ENCODE peak calls at places on chromosomes 1 and 21, in four cellular contexts. One of them, this sample, is unnamed.

GRCh38 chr1:35043498-35043897 is 11.8 kb upstream of the ZMYM6 start:
- DNase-seq in H1: no peak
- DNase-seq in fibroblast of lung: no peak
- DNase-seq in DND-41: no peak
- DNase-seq in this sample: no peak

GRCh38 chr21:38661296-38662223 is 144.2 kb upstream of the ETS2 start:
- DNase-seq in fibroblast of lung: peak; percentile 74
- DNase-seq in H1: no peak
- DNase-seq in DND-41: no peak
- DNase-seq in this sample: no peak

GRCh38 chr1:166184897-166185296 is 18.1 kb upstream of the FAM78B start:
- DNase-seq in DND-41: no peak
- DNase-seq in H1: no peak
- DNase-seq in fibroblast of lung: peak; percentile 98
- DNase-seq in this sample: peak; percentile 21

GRCh38 chr1:212147581-212148033 is 112.1 kb downstream of the DTL start:
- DNase-seq in DND-41: no peak
- DNase-seq in fibroblast of lung: peak; percentile 17
- DNase-seq in H1: no peak
- DNase-seq in this sample: no peak

GRCh38 chr1:207644852-207645631 is at the start of gene CR1L:
- DNase-seq in fibroblast of lung: peak; percentile 54
- DNase-seq in DND-41: no peak
- DNase-seq in H1: no peak
- DNase-seq in this sample: no peak

GRCh38 chr1:42479621-42480020 is 16.5 kb downstream of the CCDC30 start:
- DNase-seq in H1: no peak
- DNase-seq in fibroblast of lung: peak; percentile 30
- DNase-seq in DND-41: no peak
- DNase-seq in this sample: no peak

GRCh38 chr1:204127597-204128242 is 24.1 kb downstream of the ETNK2 start:
- DNase-seq in DND-41: peak; percentile 9
- DNase-seq in fibroblast of lung: peak; percentile 65
- DNase-seq in H1: no peak
- DNase-seq in this sample: no peak

GRCh38 chr1:169110265-169110664 is 3.8 kb downstream of the ATP1B1 start:
- DNase-seq in fibroblast of lung: no peak
- DNase-seq in DND-41: no peak
- DNase-seq in H1: no peak
- DNase-seq in this sample: no peak

GRCh38 chr1:22105611-22106207 is 37.2 kb downstream of the WNT4 start:
- DNase-seq in fibroblast of lung: peak; percentile 56
- DNase-seq in H1: no peak
- DNase-seq in DND-41: peak; percentile 33
- DNase-seq in this sample: peak; percentile 33

DNA sequence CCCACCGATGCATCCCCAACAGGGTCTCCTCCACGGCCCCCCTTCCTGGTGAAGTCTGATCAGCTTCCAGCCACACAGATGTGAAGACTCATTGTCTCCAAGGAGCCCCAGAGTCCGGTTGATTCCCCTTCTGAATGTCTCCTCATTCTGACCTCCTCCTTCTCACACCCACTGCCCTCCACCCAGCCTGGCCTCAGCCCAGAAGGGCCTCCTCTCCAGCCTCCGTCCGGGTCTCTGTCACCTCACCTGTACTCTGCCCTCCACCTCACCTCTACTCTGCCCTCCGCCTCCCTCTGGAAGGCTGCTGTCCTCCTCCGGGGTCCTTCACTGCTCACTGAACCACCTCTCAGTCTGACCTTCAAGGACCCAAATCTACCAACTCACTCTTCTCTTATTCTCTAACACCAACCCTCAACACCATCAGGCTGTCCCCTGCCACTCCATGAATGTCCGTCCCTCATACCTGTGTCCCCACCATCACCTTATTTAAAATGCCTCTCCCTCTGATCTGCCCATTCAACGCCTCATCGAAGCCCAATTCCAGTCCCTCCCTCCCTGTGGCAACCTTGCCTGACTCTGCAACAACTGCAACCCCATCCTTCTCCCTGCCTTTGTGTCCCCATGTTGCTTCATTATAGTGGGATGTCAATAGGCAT is 201.2 kb downstream of the TOMM20 start:
- DNase-seq in H1: no peak
- DNase-seq in fibroblast of lung: no peak
- DNase-seq in DND-41: no peak
- DNase-seq in this sample: no peak
- H3K9ac ChIP-seq in H1: no peak overlapping the region
- H3K9ac ChIP-seq in fibroblast of lung: no peak overlapping the region
- H3K9ac ChIP-seq in DND-41: no peak overlapping the region
- H3K9ac ChIP-seq in this sample: no peak overlapping the region

DNA sequence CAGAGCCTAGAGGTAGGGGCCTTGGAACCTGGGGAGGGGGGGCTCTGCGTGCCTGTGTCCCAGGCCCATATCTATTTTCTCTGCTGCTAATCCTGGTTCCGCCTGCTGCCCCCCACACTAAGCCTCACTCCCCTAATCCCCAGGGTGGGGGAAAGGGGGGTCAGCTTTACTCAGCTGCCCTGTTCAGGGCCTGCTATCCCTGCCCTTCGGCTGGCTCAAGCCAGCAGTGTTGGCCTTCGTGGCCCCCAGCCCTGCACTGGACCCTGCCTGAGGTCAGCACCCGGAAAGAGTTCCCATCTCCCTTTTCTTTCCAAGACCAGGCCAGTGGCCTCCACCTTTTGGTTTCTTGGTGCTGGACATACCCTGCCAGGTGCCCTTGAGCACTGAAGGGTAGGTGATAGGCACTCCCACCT is 8.4 kb downstream of the ZBTB7B start:
- DNase-seq in DND-41: no peak
- DNase-seq in H1: no peak
- DNase-seq in fibroblast of lung: no peak
- DNase-seq in this sample: no peak
- H4K20me1 ChIP-seq in DND-41: peaks cover 60% of the 10 kb centered on the region
- H4K20me1 ChIP-seq in H1: peaks cover 12% of the 10 kb centered on the region
- H4K20me1 ChIP-seq in fibroblast of lung: no peaks in the 10 kb centered on the region
- H4K20me1 ChIP-seq in this sample: peaks cover 6% of the 10 kb centered on the region

GRCh38 chr1:27659497-27660299 is 12.3 kb downstream of the IFI6 start:
- DNase-seq in DND-41: peak; percentile 91
- DNase-seq in H1: no peak
- DNase-seq in fibroblast of lung: peak; percentile 79
- DNase-seq in this sample: no peak
- H3K9ac ChIP-seq in DND-41: peak overlapping the region; percentile 84
- H3K9ac ChIP-seq in H1: peak overlapping the region; percentile 24
- H3K9ac ChIP-seq in fibroblast of lung: peak overlapping the region; percentile 57
- H3K9ac ChIP-seq in this sample: peak overlapping the region; percentile 84

GRCh38 chr1:201791775-201792166 is 37.2 kb upstream of the IPO9 start:
- DNase-seq in DND-41: no peak
- DNase-seq in H1: no peak
- DNase-seq in fibroblast of lung: peak; percentile 80
- DNase-seq in this sample: no peak

GRCh38 chr1:201793306-201793925 is 35.5 kb upstream of the IPO9 start:
- DNase-seq in fibroblast of lung: no peak
- DNase-seq in DND-41: no peak
- DNase-seq in H1: no peak
- DNase-seq in this sample: no peak

GRCh38 chr1:201791051-201791774 is 37.7 kb upstream of the IPO9 start:
- DNase-seq in H1: no peak
- DNase-seq in DND-41: no peak
- DNase-seq in fibroblast of lung: no peak
- DNase-seq in this sample: no peak

GRCh38 chr1:201795066-201795465 is 33.9 kb upstream of the IPO9 start:
- DNase-seq in DND-41: no peak
- DNase-seq in fibroblast of lung: no peak
- DNase-seq in H1: no peak
- DNase-seq in this sample: no peak

GRCh38 chr1:201792534-201793305 is 36.2 kb upstream of the IPO9 start:
- DNase-seq in fibroblast of lung: peak; percentile 76
- DNase-seq in DND-41: peak; percentile 60
- DNase-seq in H1: peak; percentile 71
- DNase-seq in this sample: peak; percentile 48
- H4K20me1 ChIP-seq in fibroblast of lung: no peaks in the 10 kb centered on the region
- H4K20me1 ChIP-seq in DND-41: no peaks in the 10 kb centered on the region
- H4K20me1 ChIP-seq in H1: no peaks in the 10 kb centered on the region
- H4K20me1 ChIP-seq in this sample: no peaks in the 10 kb centered on the region

DNA sequence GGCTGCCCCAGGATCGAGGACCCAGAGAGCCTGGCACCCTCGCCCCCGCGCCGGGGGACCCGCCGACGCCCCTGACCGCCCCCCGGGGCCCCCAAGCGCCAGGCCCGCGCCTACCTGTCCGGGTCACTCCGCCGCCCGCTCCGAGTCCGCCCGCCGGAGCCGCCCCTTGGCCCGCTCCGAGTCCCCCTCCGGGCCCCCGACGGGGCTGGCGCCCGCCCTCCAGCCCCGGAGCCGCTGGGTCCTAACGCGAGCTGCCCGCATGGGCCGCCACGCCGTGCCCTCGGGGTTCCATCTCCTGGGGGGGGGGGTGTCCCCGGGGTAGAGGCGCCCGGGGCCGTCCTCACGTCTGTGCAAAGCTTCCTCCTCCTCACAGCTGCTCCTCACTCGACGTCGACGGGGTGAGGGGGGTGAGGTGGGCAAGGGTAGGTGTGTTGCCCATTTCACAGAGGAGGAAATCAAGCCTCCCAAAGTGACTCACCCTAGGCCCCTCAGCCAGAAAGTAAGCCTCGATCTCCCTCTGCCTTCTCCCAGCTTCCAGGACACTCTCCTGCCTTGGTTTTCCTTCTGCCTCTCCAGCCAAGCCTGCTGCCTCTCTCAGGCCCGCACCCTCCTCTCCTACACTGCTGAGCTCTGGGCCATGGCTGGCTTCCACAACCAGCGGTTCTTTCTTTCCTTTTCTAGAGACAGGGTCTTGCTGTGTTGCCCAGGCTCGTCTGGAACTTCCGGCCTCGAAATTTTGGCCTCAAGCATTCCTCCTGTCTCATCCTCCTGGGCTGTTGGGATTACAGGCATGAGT is at the start of gene MFAP2:
- DNase-seq in fibroblast of lung: peak; percentile 44
- DNase-seq in H1: no peak
- DNase-seq in DND-41: no peak
- DNase-seq in this sample: peak; percentile 32
- H3K9ac ChIP-seq in fibroblast of lung: peak within 1 kb of the TSS; percentile 58
- H3K9ac ChIP-seq in H1: peak within 1 kb of the TSS; percentile 72
- H3K9ac ChIP-seq in DND-41: no peak within 1 kb of the TSS
- H3K9ac ChIP-seq in this sample: peak within 1 kb of the TSS; percentile 75

GRCh38 chr1:94908965-94909364 is 17.9 kb downstream of the CNN3 start:
- DNase-seq in H1: no peak
- DNase-seq in DND-41: no peak
- DNase-seq in fibroblast of lung: no peak
- DNase-seq in this sample: no peak

GRCh38 chr1:94912263-94912986 is 14.5 kb downstream of the CNN3 start:
- DNase-seq in fibroblast of lung: no peak
- DNase-seq in DND-41: no peak
- DNase-seq in H1: no peak
- DNase-seq in this sample: no peak

GRCh38 chr1:94908190-94908589 is 18.7 kb downstream of the CNN3 start:
- DNase-seq in fibroblast of lung: no peak
- DNase-seq in H1: no peak
- DNase-seq in DND-41: no peak
- DNase-seq in this sample: no peak

GRCh38 chr1:94907161-94907560 is 19.7 kb downstream of the CNN3 start:
- DNase-seq in fibroblast of lung: no peak
- DNase-seq in H1: no peak
- DNase-seq in DND-41: no peak
- DNase-seq in this sample: no peak

GRCh38 chr1:94909486-94909885 is 17.4 kb downstream of the CNN3 start:
- DNase-seq in fibroblast of lung: no peak
- DNase-seq in H1: no peak
- DNase-seq in DND-41: no peak
- DNase-seq in this sample: no peak
- H4K20me1 ChIP-seq in fibroblast of lung: peaks cover 2% of the 10 kb centered on the region
- H4K20me1 ChIP-seq in H1: peaks cover 53% of the 10 kb centered on the region
- H4K20me1 ChIP-seq in DND-41: no peaks in the 10 kb centered on the region
- H4K20me1 ChIP-seq in this sample: peaks cover 4% of the 10 kb centered on the region

DNA sequence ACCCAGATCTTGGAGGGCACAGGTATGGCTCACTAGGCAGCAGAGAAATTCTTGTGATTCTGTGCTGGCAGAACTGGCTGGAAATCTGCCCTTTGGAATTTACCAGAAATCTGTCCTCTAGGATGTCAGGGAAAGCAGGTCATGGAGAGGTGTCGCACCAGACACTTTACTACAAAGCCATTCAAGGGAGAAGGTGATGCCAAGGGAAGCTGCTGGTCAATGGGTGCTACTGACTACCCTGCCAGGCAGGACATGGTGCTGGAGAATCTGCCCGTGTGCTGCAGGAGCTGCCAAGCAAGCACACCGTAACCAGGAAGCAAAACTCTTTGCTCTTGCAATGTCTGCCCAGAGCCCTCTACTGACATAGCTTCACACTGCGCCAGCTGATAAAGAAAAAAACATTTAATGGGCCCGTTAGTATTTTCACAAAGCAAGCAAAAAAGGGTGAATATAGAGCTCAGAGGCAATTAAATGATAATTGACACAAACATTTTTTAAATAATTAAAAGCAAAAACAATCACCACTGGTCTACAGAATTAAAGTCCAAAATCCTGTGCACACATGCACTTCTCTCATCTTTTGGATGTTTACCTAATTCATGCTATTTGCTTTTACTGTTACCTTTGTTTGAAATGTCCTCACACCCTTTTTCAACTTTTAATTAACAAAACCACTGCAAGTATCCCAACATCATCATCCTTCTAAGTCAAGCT is 7.2 kb upstream of the FBXO28 start:
- DNase-seq in fibroblast of lung: peak; percentile 35
- DNase-seq in H1: no peak
- DNase-seq in DND-41: peak; percentile 43
- DNase-seq in this sample: no peak
- H3K9ac ChIP-seq in fibroblast of lung: no peak overlapping the region
- H3K9ac ChIP-seq in H1: no peak overlapping the region
- H3K9ac ChIP-seq in DND-41: no peak overlapping the region
- H3K9ac ChIP-seq in this sample: no peak overlapping the region

DNA sequence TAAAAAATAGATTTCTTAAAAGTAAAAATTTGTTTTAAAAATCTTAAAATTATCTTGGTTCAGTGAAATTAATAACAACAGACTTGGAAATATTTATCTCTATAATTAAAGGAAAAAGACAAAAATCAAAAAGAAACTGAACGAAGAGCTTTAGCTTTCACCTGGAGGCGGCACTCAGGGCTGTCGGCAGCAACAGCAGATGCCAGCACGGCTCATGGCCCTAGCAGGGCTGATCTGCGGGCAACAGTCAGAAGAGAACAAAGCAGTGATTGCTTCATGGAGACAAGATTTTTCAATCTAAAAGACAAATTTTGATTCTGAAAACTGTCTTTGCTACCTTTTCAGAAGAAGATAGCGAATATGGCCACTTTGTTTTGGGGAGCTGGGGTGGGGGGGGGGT is 22.6 kb downstream of the UBE2G2 start:
- DNase-seq in H1: no peak
- DNase-seq in fibroblast of lung: no peak
- DNase-seq in DND-41: no peak
- DNase-seq in this sample: no peak
- H4K20me1 ChIP-seq in H1: peaks cover 6% of the 10 kb centered on the region
- H4K20me1 ChIP-seq in fibroblast of lung: no peaks in the 10 kb centered on the region
- H4K20me1 ChIP-seq in DND-41: peaks cover 36% of the 10 kb centered on the region
- H4K20me1 ChIP-seq in this sample: no peaks in the 10 kb centered on the region

GRCh38 chr1:37325509-37326437 is 148.6 kb upstream of the ZC3H12A start:
- DNase-seq in fibroblast of lung: no peak
- DNase-seq in H1: peak; percentile 29
- DNase-seq in DND-41: no peak
- DNase-seq in this sample: no peak
- H3K9ac ChIP-seq in fibroblast of lung: no peak overlapping the region
- H3K9ac ChIP-seq in H1: peak overlapping the region; percentile 45
- H3K9ac ChIP-seq in DND-41: no peak overlapping the region
- H3K9ac ChIP-seq in this sample: no peak overlapping the region